ENCODE peak calls at places on chromosomes 16 and 17, in nine cellular contexts. One of them, this sample, is unnamed.

GRCh38 chr17:78979780-78980623 is at the start of gene LGALS3BP:
- DNase-seq in AG10803: peak; percentile 47
- DNase-seq in fibroblast of villous mesenchyme: peak; percentile 94
- DNase-seq in left ventricle myocardium inferior: peak; percentile 77
- DNase-seq in fibroblast of lung: peak; percentile 84
- DNase-seq in HCT116: peak; percentile 70
- DNase-seq in glutamatergic neuron: no peak
- DNase-seq in fibroblast of pulmonary artery: peak; percentile 89
- DNase-seq in activated B cell treated with CpG ODN at 0.5 μM for 24 hours: no peak
- DNase-seq in this sample: no peak

GRCh38 chr17:10499950-10500349 is 18.4 kb downstream of the MYH1 start:
- DNase-seq in AG10803: no peak
- DNase-seq in fibroblast of villous mesenchyme: peak; percentile 19
- DNase-seq in left ventricle myocardium inferior: no peak
- DNase-seq in fibroblast of lung: no peak
- DNase-seq in HCT116: no peak
- DNase-seq in glutamatergic neuron: no peak
- DNase-seq in fibroblast of pulmonary artery: no peak
- DNase-seq in activated B cell treated with CpG ODN at 0.5 μM for 24 hours: no peak
- DNase-seq in this sample: no peak

GRCh38 chr17:73203135-73203787 is 10.4 kb downstream of the COG1 start:
- DNase-seq in AG10803: no peak
- DNase-seq in fibroblast of villous mesenchyme: no peak
- DNase-seq in left ventricle myocardium inferior: no peak
- DNase-seq in fibroblast of lung: peak; percentile 30
- DNase-seq in HCT116: no peak
- DNase-seq in glutamatergic neuron: no peak
- DNase-seq in fibroblast of pulmonary artery: peak; percentile 58
- DNase-seq in activated B cell treated with CpG ODN at 0.5 μM for 24 hours: no peak
- DNase-seq in this sample: no peak

GRCh38 chr16:89341274-89341673 is 123.8 kb downstream of the ZNF778 start:
- DNase-seq in AG10803: no peak
- DNase-seq in fibroblast of villous mesenchyme: no peak
- DNase-seq in left ventricle myocardium inferior: no peak
- DNase-seq in fibroblast of lung: no peak
- DNase-seq in HCT116: no peak
- DNase-seq in glutamatergic neuron: no peak
- DNase-seq in fibroblast of pulmonary artery: no peak
- DNase-seq in activated B cell treated with CpG ODN at 0.5 μM for 24 hours: no peak
- DNase-seq in this sample: no peak

GRCh38 chr17:37284198-37284597 is 91.6 kb upstream of the C17orf78 start:
- DNase-seq in AG10803: no peak
- DNase-seq in fibroblast of villous mesenchyme: no peak
- DNase-seq in left ventricle myocardium inferior: no peak
- DNase-seq in fibroblast of lung: peak; percentile 7
- DNase-seq in HCT116: no peak
- DNase-seq in glutamatergic neuron: no peak
- DNase-seq in fibroblast of pulmonary artery: no peak
- DNase-seq in activated B cell treated with CpG ODN at 0.5 μM for 24 hours: no peak
- DNase-seq in this sample: no peak

GRCh38 chr16:76956394-76956793 is 234.6 kb upstream of the MON1B start:
- DNase-seq in AG10803: no peak
- DNase-seq in fibroblast of villous mesenchyme: no peak
- DNase-seq in left ventricle myocardium inferior: no peak
- DNase-seq in fibroblast of lung: no peak
- DNase-seq in HCT116: no peak
- DNase-seq in glutamatergic neuron: no peak
- DNase-seq in fibroblast of pulmonary artery: peak; percentile 26
- DNase-seq in activated B cell treated with CpG ODN at 0.5 μM for 24 hours: no peak
- DNase-seq in this sample: no peak

GRCh38 chr17:27633312-27634025 is 2.5 kb downstream of the LGALS9 start:
- DNase-seq in AG10803: peak; percentile 31
- DNase-seq in fibroblast of villous mesenchyme: no peak
- DNase-seq in left ventricle myocardium inferior: no peak
- DNase-seq in fibroblast of lung: no peak
- DNase-seq in HCT116: no peak
- DNase-seq in glutamatergic neuron: no peak
- DNase-seq in fibroblast of pulmonary artery: no peak
- DNase-seq in activated B cell treated with CpG ODN at 0.5 μM for 24 hours: no peak
- DNase-seq in this sample: no peak

GRCh38 chr16:79042886-79043285 is 557.7 kb downstream of the MAF start:
- DNase-seq in AG10803: no peak
- DNase-seq in fibroblast of villous mesenchyme: no peak
- DNase-seq in left ventricle myocardium inferior: no peak
- DNase-seq in fibroblast of lung: no peak
- DNase-seq in HCT116: no peak
- DNase-seq in glutamatergic neuron: no peak
- DNase-seq in fibroblast of pulmonary artery: no peak
- DNase-seq in activated B cell treated with CpG ODN at 0.5 μM for 24 hours: no peak
- DNase-seq in this sample: no peak

GRCh38 chr16:70432304-70432799 is 6.5 kb downstream of the ST3GAL2 start:
- DNase-seq in AG10803: no peak
- DNase-seq in fibroblast of villous mesenchyme: peak; percentile 19
- DNase-seq in left ventricle myocardium inferior: no peak
- DNase-seq in fibroblast of lung: no peak
- DNase-seq in HCT116: no peak
- DNase-seq in glutamatergic neuron: no peak
- DNase-seq in fibroblast of pulmonary artery: peak; percentile 49
- DNase-seq in activated B cell treated with CpG ODN at 0.5 μM for 24 hours: no peak
- DNase-seq in this sample: no peak

GRCh38 chr17:27649929-27650328 is 18.9 kb downstream of the LGALS9 start:
- DNase-seq in AG10803: no peak
- DNase-seq in fibroblast of villous mesenchyme: no peak
- DNase-seq in left ventricle myocardium inferior: peak; percentile 46
- DNase-seq in fibroblast of lung: no peak
- DNase-seq in HCT116: no peak
- DNase-seq in glutamatergic neuron: no peak
- DNase-seq in fibroblast of pulmonary artery: no peak
- DNase-seq in activated B cell treated with CpG ODN at 0.5 μM for 24 hours: no peak
- DNase-seq in this sample: no peak

GRCh38 chr16:59188029-59188428 is 453.9 kb upstream of the GOT2 start:
- DNase-seq in AG10803: no peak
- DNase-seq in fibroblast of villous mesenchyme: no peak
- DNase-seq in left ventricle myocardium inferior: no peak
- DNase-seq in fibroblast of lung: no peak
- DNase-seq in HCT116: no peak
- DNase-seq in glutamatergic neuron: no peak
- DNase-seq in fibroblast of pulmonary artery: no peak
- DNase-seq in activated B cell treated with CpG ODN at 0.5 μM for 24 hours: no peak
- DNase-seq in this sample: no peak

GRCh38 chr17:58352843-58353719 is 1.1 kb upstream of the SUPT4H1 start:
- DNase-seq in AG10803: peak; percentile 45
- DNase-seq in fibroblast of villous mesenchyme: peak; percentile 41
- DNase-seq in left ventricle myocardium inferior: no peak
- DNase-seq in fibroblast of lung: peak; percentile 46
- DNase-seq in HCT116: no peak
- DNase-seq in glutamatergic neuron: no peak
- DNase-seq in fibroblast of pulmonary artery: peak; percentile 35
- DNase-seq in activated B cell treated with CpG ODN at 0.5 μM for 24 hours: peak; percentile 30
- DNase-seq in this sample: no peak

GRCh38 chr17:44900894-44901293 is 1.6 kb upstream of the EFTUD2 start:
- DNase-seq in AG10803: peak; percentile 75
- DNase-seq in fibroblast of villous mesenchyme: peak; percentile 63
- DNase-seq in left ventricle myocardium inferior: no peak
- DNase-seq in fibroblast of lung: peak; percentile 87
- DNase-seq in HCT116: no peak
- DNase-seq in glutamatergic neuron: no peak
- DNase-seq in fibroblast of pulmonary artery: peak; percentile 97
- DNase-seq in activated B cell treated with CpG ODN at 0.5 μM for 24 hours: no peak
- DNase-seq in this sample: no peak

GRCh38 chr17:3659541-3660111 is 8.8 kb downstream of the TAX1BP3 start:
- DNase-seq in AG10803: peak; percentile 91
- DNase-seq in fibroblast of villous mesenchyme: peak; percentile 83
- DNase-seq in left ventricle myocardium inferior: peak; percentile 66
- DNase-seq in fibroblast of lung: peak; percentile 89
- DNase-seq in HCT116: no peak
- DNase-seq in glutamatergic neuron: no peak
- DNase-seq in fibroblast of pulmonary artery: peak; percentile 87
- DNase-seq in activated B cell treated with CpG ODN at 0.5 μM for 24 hours: no peak
- DNase-seq in this sample: no peak

GRCh38 chr17:78040561-78041400 is 82.3 kb downstream of the TNRC6C start:
- DNase-seq in AG10803: peak; percentile 61
- DNase-seq in fibroblast of villous mesenchyme: peak; percentile 26
- DNase-seq in left ventricle myocardium inferior: peak; percentile 63
- DNase-seq in fibroblast of lung: peak; percentile 58
- DNase-seq in HCT116: peak; percentile 56
- DNase-seq in glutamatergic neuron: no peak
- DNase-seq in fibroblast of pulmonary artery: peak; percentile 53
- DNase-seq in activated B cell treated with CpG ODN at 0.5 μM for 24 hours: no peak
- DNase-seq in this sample: no peak

DNA sequence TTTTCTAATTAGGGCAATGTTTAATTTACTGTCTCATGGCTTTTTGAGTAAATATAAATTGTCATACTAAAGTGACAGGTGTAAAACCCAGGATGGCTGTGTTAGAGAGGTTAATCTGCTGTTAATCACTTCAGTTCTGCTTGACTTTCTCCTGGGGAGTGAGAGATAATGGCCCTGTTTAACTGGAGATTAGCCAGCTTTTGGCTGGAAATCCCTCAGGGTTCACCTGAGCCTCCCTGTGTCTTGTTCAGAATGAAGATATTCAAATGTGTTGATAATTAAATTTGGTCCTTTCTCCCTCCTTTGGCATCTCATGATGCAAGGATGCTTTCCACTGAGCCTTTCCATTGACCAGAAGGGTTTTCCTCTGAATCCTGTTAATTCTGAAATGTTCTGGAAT is 502.4 kb downstream of the RBFOX1 start:
- DNase-seq in AG10803: no peak
- DNase-seq in fibroblast of villous mesenchyme: no peak
- DNase-seq in left ventricle myocardium inferior: no peak
- DNase-seq in fibroblast of lung: no peak
- DNase-seq in HCT116: no peak
- DNase-seq in glutamatergic neuron: no peak
- DNase-seq in fibroblast of pulmonary artery: no peak
- DNase-seq in activated B cell treated with CpG ODN at 0.5 μM for 24 hours: no peak
- DNase-seq in this sample: no peak
- TF ChIP-seq CTCF in AG10803: no peak
- TF ChIP-seq CTCF in fibroblast of villous mesenchyme: no peak
- TF ChIP-seq CTCF in left ventricle myocardium inferior: no peak
- TF ChIP-seq CTCF in fibroblast of lung: no peak
- TF ChIP-seq CTCF in HCT116: no peak
- TF ChIP-seq CTCF in glutamatergic neuron: no peak
- TF ChIP-seq CTCF in fibroblast of pulmonary artery: no peak
- TF ChIP-seq CTCF in activated B cell treated with CpG ODN at 0.5 μM for 24 hours: no peak
- TF ChIP-seq CTCF in this sample: no peak

GRCh38 chr16:88287219-88287618 is 95.5 kb upstream of the ZNF469 start:
- DNase-seq in AG10803: no peak
- DNase-seq in fibroblast of villous mesenchyme: no peak
- DNase-seq in left ventricle myocardium inferior: no peak
- DNase-seq in fibroblast of lung: peak; percentile 27
- DNase-seq in HCT116: peak; percentile 63
- DNase-seq in glutamatergic neuron: peak; percentile 43
- DNase-seq in fibroblast of pulmonary artery: peak; percentile 60
- DNase-seq in activated B cell treated with CpG ODN at 0.5 μM for 24 hours: no peak
- DNase-seq in this sample: no peak
- TF ChIP-seq CTCF in AG10803: peak; percentile 49
- TF ChIP-seq CTCF in fibroblast of villous mesenchyme: peak; percentile 51
- TF ChIP-seq CTCF in left ventricle myocardium inferior: peak; percentile 18
- TF ChIP-seq CTCF in fibroblast of lung: peak; percentile 61
- TF ChIP-seq CTCF in HCT116: peak; percentile 100
- TF ChIP-seq CTCF in glutamatergic neuron: peak; percentile 75
- TF ChIP-seq CTCF in fibroblast of pulmonary artery: peak; percentile 95
- TF ChIP-seq CTCF in activated B cell treated with CpG ODN at 0.5 μM for 24 hours: no peak
- TF ChIP-seq CTCF in this sample: peak; percentile 72

DNA sequence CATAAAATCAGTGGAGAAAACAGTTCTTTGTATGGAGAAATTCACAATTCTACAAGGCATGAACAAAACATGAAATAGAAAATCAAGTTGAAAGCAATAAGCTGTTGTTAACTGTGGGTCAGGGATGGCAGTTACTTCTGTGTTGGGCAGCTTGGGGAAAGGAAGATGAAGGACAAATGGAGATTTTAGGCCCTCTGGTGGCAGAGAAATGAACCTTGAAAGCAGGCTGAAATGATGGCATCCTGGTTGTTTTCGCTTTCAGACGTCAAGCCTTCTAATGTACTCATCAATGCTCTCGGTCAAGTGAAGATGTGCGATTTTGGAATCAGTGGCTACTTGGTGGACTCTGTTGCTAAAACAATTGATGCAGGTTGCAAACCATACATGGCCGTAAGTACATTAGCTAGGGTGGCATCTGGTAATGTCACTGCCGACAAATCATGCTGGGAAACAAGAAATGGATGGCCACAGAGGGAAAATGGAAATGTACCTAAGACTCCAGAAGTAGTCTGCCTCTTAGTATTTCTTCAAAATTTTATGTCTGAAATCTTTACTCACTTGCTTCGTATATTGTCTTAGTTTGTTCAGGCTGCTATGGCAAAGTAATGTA is 108.9 kb downstream of the MAP2K6 start:
- DNase-seq in AG10803: peak; percentile 73
- DNase-seq in fibroblast of villous mesenchyme: peak; percentile 58
- DNase-seq in left ventricle myocardium inferior: no peak
- DNase-seq in fibroblast of lung: peak; percentile 40
- DNase-seq in HCT116: peak; percentile 28
- DNase-seq in glutamatergic neuron: peak; percentile 19
- DNase-seq in fibroblast of pulmonary artery: peak; percentile 74
- DNase-seq in activated B cell treated with CpG ODN at 0.5 μM for 24 hours: no peak
- DNase-seq in this sample: no peak
- TF ChIP-seq CTCF in AG10803: peak; percentile 93
- TF ChIP-seq CTCF in fibroblast of villous mesenchyme: peak; percentile 81
- TF ChIP-seq CTCF in left ventricle myocardium inferior: peak; percentile 75
- TF ChIP-seq CTCF in fibroblast of lung: peak; percentile 82
- TF ChIP-seq CTCF in HCT116: peak; percentile 73
- TF ChIP-seq CTCF in glutamatergic neuron: peak; percentile 72
- TF ChIP-seq CTCF in fibroblast of pulmonary artery: peak; percentile 76
- TF ChIP-seq CTCF in activated B cell treated with CpG ODN at 0.5 μM for 24 hours: no peak
- TF ChIP-seq CTCF in this sample: peak; percentile 82

GRCh38 chr17:41324180-41325075 is 8.9 kb upstream of the KRTAP17-1 start:
- DNase-seq in AG10803: no peak
- DNase-seq in fibroblast of villous mesenchyme: peak; percentile 12
- DNase-seq in left ventricle myocardium inferior: no peak
- DNase-seq in fibroblast of lung: no peak
- DNase-seq in HCT116: peak; percentile 28
- DNase-seq in glutamatergic neuron: no peak
- DNase-seq in fibroblast of pulmonary artery: peak; percentile 3
- DNase-seq in activated B cell treated with CpG ODN at 0.5 μM for 24 hours: no peak
- DNase-seq in this sample: no peak
- TF ChIP-seq CTCF in AG10803: no peak
- TF ChIP-seq CTCF in fibroblast of villous mesenchyme: peak; percentile 32
- TF ChIP-seq CTCF in left ventricle myocardium inferior: no peak
- TF ChIP-seq CTCF in fibroblast of lung: no peak
- TF ChIP-seq CTCF in HCT116: peak; percentile 73
- TF ChIP-seq CTCF in glutamatergic neuron: no peak
- TF ChIP-seq CTCF in fibroblast of pulmonary artery: peak; percentile 11
- TF ChIP-seq CTCF in activated B cell treated with CpG ODN at 0.5 μM for 24 hours: no peak
- TF ChIP-seq CTCF in this sample: peak; percentile 28